ENCODE peak calls at places on chromosomes 11 and 22, in four cellular contexts. One of them, this sample, is unnamed.

GRCh38 chr11:110529043-110529442 is 99.3 kb downstream of the FDX1 start:
- DNase-seq in osteocyte: no peak
- DNase-seq in Calu3: peak; percentile 7
- DNase-seq in GM10248: no peak
- DNase-seq in this sample: no peak

GRCh38 chr22:50507421-50507990 is at the start of gene LMF2:
- DNase-seq in Calu3: peak; percentile 91
- DNase-seq in GM10248: peak; percentile 98
- DNase-seq in osteocyte: peak; percentile 99
- DNase-seq in this sample: peak; percentile 99

GRCh38 chr11:44787070-44787469 is 60.3 kb downstream of the TSPAN18 start:
- DNase-seq in Calu3: no peak
- DNase-seq in GM10248: no peak
- DNase-seq in osteocyte: no peak
- DNase-seq in this sample: no peak

GRCh38 chr11:58024601-58025091 is 965 bp downstream of the OR9Q1 start:
- DNase-seq in GM10248: no peak
- DNase-seq in osteocyte: no peak
- DNase-seq in Calu3: no peak
- DNase-seq in this sample: no peak

GRCh38 chr11:63763506-63764200 is 4.9 kb downstream of the ZFTA start:
- DNase-seq in Calu3: no peak
- DNase-seq in GM10248: no peak
- DNase-seq in osteocyte: no peak
- DNase-seq in this sample: peak; percentile 36

GRCh38 chr11:27046956-27047355 is 6.3 kb downstream of the BBOX1 start:
- DNase-seq in GM10248: no peak
- DNase-seq in osteocyte: no peak
- DNase-seq in Calu3: no peak
- DNase-seq in this sample: no peak

GRCh38 chr11:130062030-130062429 is 7.7 kb upstream of the APLP2 start:
- DNase-seq in osteocyte: no peak
- DNase-seq in GM10248: no peak
- DNase-seq in Calu3: no peak
- DNase-seq in this sample: no peak

GRCh38 chr22:49411236-49411635 is 416.4 kb downstream of the BRD1 start:
- DNase-seq in Calu3: no peak
- DNase-seq in osteocyte: peak; percentile 32
- DNase-seq in GM10248: no peak
- DNase-seq in this sample: no peak

GRCh38 chr22:19970479-19971275 is 29.1 kb upstream of the TXNRD2 start:
- DNase-seq in GM10248: peak; percentile 88
- DNase-seq in Calu3: peak; percentile 81
- DNase-seq in osteocyte: no peak
- DNase-seq in this sample: peak; percentile 91

GRCh38 chr11:26028294-26028954 is 303.5 kb upstream of the ANO3 start:
- DNase-seq in osteocyte: no peak
- DNase-seq in Calu3: no peak
- DNase-seq in GM10248: no peak
- DNase-seq in this sample: no peak

GRCh38 chr11:12862761-12863469 is 146.2 kb upstream of the RASSF10 start:
- DNase-seq in Calu3: no peak
- DNase-seq in GM10248: no peak
- DNase-seq in osteocyte: no peak
- DNase-seq in this sample: no peak

GRCh38 chr22:37045958-37046357 is 5.6 kb upstream of the KCTD17 start:
- DNase-seq in GM10248: no peak
- DNase-seq in Calu3: no peak
- DNase-seq in osteocyte: no peak
- DNase-seq in this sample: no peak

GRCh38 chr11:113351061-113351460 is 36.5 kb upstream of the ANKK1 start:
- DNase-seq in Calu3: no peak
- DNase-seq in osteocyte: no peak
- DNase-seq in GM10248: no peak
- DNase-seq in this sample: no peak

GRCh38 chr11:128201801-128202200 is 385.6 kb downstream of the ETS1 start:
- DNase-seq in osteocyte: no peak
- DNase-seq in GM10248: no peak
- DNase-seq in Calu3: peak; percentile 50
- DNase-seq in this sample: no peak

GRCh38 chr11:57638005-57638760 is 11.5 kb downstream of the YPEL4 start:
- DNase-seq in GM10248: peak; percentile 64
- DNase-seq in Calu3: peak; percentile 41
- DNase-seq in osteocyte: peak; percentile 89
- DNase-seq in this sample: peak; percentile 72

GRCh38 chr22:35399114-35399677 is 744 bp upstream of the MCM5 start:
- DNase-seq in GM10248: no peak
- DNase-seq in Calu3: peak; percentile 12
- DNase-seq in osteocyte: no peak
- DNase-seq in this sample: no peak

GRCh38 chr11:59186130-59186594 is 14.2 kb downstream of the DTX4 start:
- DNase-seq in osteocyte: peak; percentile 81
- DNase-seq in Calu3: peak; percentile 95
- DNase-seq in GM10248: peak; percentile 79
- DNase-seq in this sample: peak; percentile 80

GRCh38 chr22:32518848-32519247 is 44.2 kb downstream of the FBXO7 start:
- DNase-seq in Calu3: no peak
- DNase-seq in GM10248: no peak
- DNase-seq in osteocyte: no peak
- DNase-seq in this sample: no peak

GRCh38 chr11:8963569-8964323 is 496 bp downstream of the TMEM9B start:
- DNase-seq in Calu3: peak; percentile 87
- DNase-seq in GM10248: peak; percentile 84
- DNase-seq in osteocyte: peak; percentile 87
- DNase-seq in this sample: peak; percentile 88

GRCh38 chr22:30882974-30883533 is 85.5 kb downstream of the MORC2 start:
- DNase-seq in Calu3: no peak
- DNase-seq in GM10248: no peak
- DNase-seq in osteocyte: no peak
- DNase-seq in this sample: no peak

GRCh38 chr22:31680764-31681624 is 19.0 kb upstream of the PISD start:
- DNase-seq in GM10248: no peak
- DNase-seq in osteocyte: no peak
- DNase-seq in Calu3: no peak
- DNase-seq in this sample: no peak

GRCh38 chr11:69920500-69921428 is 101.5 kb upstream of the FGF3 start:
- DNase-seq in Calu3: no peak
- DNase-seq in osteocyte: no peak
- DNase-seq in GM10248: no peak
- DNase-seq in this sample: no peak

GRCh38 chr11:68724293-68724692 is 27.0 kb downstream of the TESMIN start:
- DNase-seq in Calu3: no peak
- DNase-seq in osteocyte: no peak
- DNase-seq in GM10248: no peak
- DNase-seq in this sample: no peak

GRCh38 chr11:79229047-79229446 is 211.8 kb downstream of the TENM4 start:
- DNase-seq in osteocyte: no peak
- DNase-seq in GM10248: no peak
- DNase-seq in Calu3: no peak
- DNase-seq in this sample: no peak

GRCh38 chr22:35576671-35577070 is 36.0 kb downstream of the RASD2 start:
- DNase-seq in osteocyte: no peak
- DNase-seq in Calu3: no peak
- DNase-seq in GM10248: no peak
- DNase-seq in this sample: no peak

GRCh38 chr11:120239713-120240640 is at the start of gene POU2F3:
- DNase-seq in osteocyte: no peak
- DNase-seq in GM10248: no peak
- DNase-seq in Calu3: peak; percentile 15
- DNase-seq in this sample: peak; percentile 58
- TF ChIP-seq CTCF in osteocyte: no peak
- TF ChIP-seq CTCF in GM10248: peak; percentile 15
- TF ChIP-seq CTCF in Calu3: peak; percentile 21
- TF ChIP-seq CTCF in this sample: no peak

GRCh38 chr11:35553831-35554230 is 28.4 kb upstream of the PAMR1 start:
- DNase-seq in Calu3: no peak
- DNase-seq in GM10248: no peak
- DNase-seq in osteocyte: no peak
- DNase-seq in this sample: no peak

GRCh38 chr11:35558468-35558867 is 33.1 kb upstream of the PAMR1 start:
- DNase-seq in osteocyte: no peak
- DNase-seq in Calu3: no peak
- DNase-seq in GM10248: no peak
- DNase-seq in this sample: no peak

GRCh38 chr11:35553021-35553420 is 27.6 kb upstream of the PAMR1 start:
- DNase-seq in Calu3: no peak
- DNase-seq in osteocyte: no peak
- DNase-seq in GM10248: no peak
- DNase-seq in this sample: no peak

GRCh38 chr11:35555238-35555887 is 29.9 kb upstream of the PAMR1 start:
- DNase-seq in GM10248: no peak
- DNase-seq in osteocyte: no peak
- DNase-seq in Calu3: no peak
- DNase-seq in this sample: no peak

GRCh38 chr11:35554491-35555237 is 29.2 kb upstream of the PAMR1 start:
- DNase-seq in GM10248: no peak
- DNase-seq in osteocyte: no peak
- DNase-seq in Calu3: no peak
- DNase-seq in this sample: no peak
- TF ChIP-seq CTCF in GM10248: no peak
- TF ChIP-seq CTCF in osteocyte: peak; percentile 42
- TF ChIP-seq CTCF in Calu3: no peak
- TF ChIP-seq CTCF in this sample: no peak

DNA sequence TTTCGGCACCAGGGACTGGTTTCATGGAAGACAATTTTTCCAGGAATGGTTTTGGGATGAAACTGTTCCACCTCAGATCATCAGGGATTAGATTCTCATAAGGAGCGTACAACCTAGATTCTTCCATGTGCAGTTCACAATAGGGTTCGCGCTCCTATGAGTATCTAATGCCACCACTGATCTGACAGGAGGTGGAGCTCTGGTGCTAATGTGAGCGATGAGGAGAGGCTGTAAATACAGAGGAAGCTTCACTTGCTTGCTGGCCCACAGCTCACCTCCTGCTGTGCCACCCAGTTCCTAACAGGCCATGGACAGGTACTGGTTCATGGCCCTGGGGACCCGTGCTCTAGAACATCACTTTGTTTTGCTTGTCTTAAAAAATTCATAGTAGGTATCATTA is 41.8 kb upstream of the AMPD3 start:
- DNase-seq in osteocyte: no peak
- DNase-seq in GM10248: no peak
- DNase-seq in Calu3: peak; percentile 32
- DNase-seq in this sample: no peak
- TF ChIP-seq CTCF in osteocyte: peak; percentile 34
- TF ChIP-seq CTCF in GM10248: peak; percentile 69
- TF ChIP-seq CTCF in Calu3: no peak
- TF ChIP-seq CTCF in this sample: no peak

GRCh38 chr22:43471186-43471585 is 59.4 kb downstream of the MPPED1 start:
- DNase-seq in GM10248: no peak
- DNase-seq in Calu3: no peak
- DNase-seq in osteocyte: no peak
- DNase-seq in this sample: no peak
- TF ChIP-seq CTCF in GM10248: no peak
- TF ChIP-seq CTCF in Calu3: no peak
- TF ChIP-seq CTCF in osteocyte: no peak
- TF ChIP-seq CTCF in this sample: no peak

GRCh38 chr11:108664730-108665525 is at the start of gene DDX10:
- DNase-seq in GM10248: peak; percentile 97
- DNase-seq in osteocyte: peak; percentile 99
- DNase-seq in Calu3: peak; percentile 93
- DNase-seq in this sample: peak; percentile 94

GRCh38 chr11:108664241-108664640 is 628 bp upstream of the DDX10 start:
- DNase-seq in GM10248: no peak
- DNase-seq in Calu3: no peak
- DNase-seq in osteocyte: no peak
- DNase-seq in this sample: no peak

GRCh38 chr11:108669261-108669660 is 4.4 kb downstream of the DDX10 start:
- DNase-seq in GM10248: no peak
- DNase-seq in osteocyte: no peak
- DNase-seq in Calu3: no peak
- DNase-seq in this sample: no peak

GRCh38 chr11:108663154-108663877 is 1.6 kb upstream of the DDX10 start:
- DNase-seq in osteocyte: no peak
- DNase-seq in Calu3: no peak
- DNase-seq in GM10248: no peak
- DNase-seq in this sample: no peak

GRCh38 chr11:108666373-108666772 is 1.5 kb downstream of the DDX10 start:
- DNase-seq in GM10248: no peak
- DNase-seq in Calu3: no peak
- DNase-seq in osteocyte: no peak
- DNase-seq in this sample: no peak
- TF ChIP-seq CTCF in GM10248: no peak
- TF ChIP-seq CTCF in Calu3: no peak
- TF ChIP-seq CTCF in osteocyte: no peak
- TF ChIP-seq CTCF in this sample: no peak

GRCh38 chr11:1916132-1916985 is 3.1 kb upstream of the TNNT3 start:
- DNase-seq in osteocyte: no peak
- DNase-seq in Calu3: no peak
- DNase-seq in GM10248: no peak
- DNase-seq in this sample: peak; percentile 69

GRCh38 chr11:1919428-1920127 is at the start of gene TNNT3:
- DNase-seq in GM10248: no peak
- DNase-seq in Calu3: no peak
- DNase-seq in osteocyte: no peak
- DNase-seq in this sample: peak; percentile 45

GRCh38 chr11:1918436-1919315 is 827 bp upstream of the TNNT3 start:
- DNase-seq in osteocyte: no peak
- DNase-seq in GM10248: no peak
- DNase-seq in Calu3: no peak
- DNase-seq in this sample: peak; percentile 51

GRCh38 chr11:1916986-1917522 is 2.4 kb upstream of the TNNT3 start:
- DNase-seq in GM10248: no peak
- DNase-seq in Calu3: no peak
- DNase-seq in osteocyte: no peak
- DNase-seq in this sample: peak; percentile 41

GRCh38 chr11:1917523-1918435 is 1.7 kb upstream of the TNNT3 start:
- DNase-seq in osteocyte: no peak
- DNase-seq in GM10248: no peak
- DNase-seq in Calu3: no peak
- DNase-seq in this sample: peak; percentile 54
- TF ChIP-seq CTCF in osteocyte: peak; percentile 43
- TF ChIP-seq CTCF in GM10248: peak; percentile 48
- TF ChIP-seq CTCF in Calu3: peak; percentile 88
- TF ChIP-seq CTCF in this sample: peak; percentile 25

DNA sequence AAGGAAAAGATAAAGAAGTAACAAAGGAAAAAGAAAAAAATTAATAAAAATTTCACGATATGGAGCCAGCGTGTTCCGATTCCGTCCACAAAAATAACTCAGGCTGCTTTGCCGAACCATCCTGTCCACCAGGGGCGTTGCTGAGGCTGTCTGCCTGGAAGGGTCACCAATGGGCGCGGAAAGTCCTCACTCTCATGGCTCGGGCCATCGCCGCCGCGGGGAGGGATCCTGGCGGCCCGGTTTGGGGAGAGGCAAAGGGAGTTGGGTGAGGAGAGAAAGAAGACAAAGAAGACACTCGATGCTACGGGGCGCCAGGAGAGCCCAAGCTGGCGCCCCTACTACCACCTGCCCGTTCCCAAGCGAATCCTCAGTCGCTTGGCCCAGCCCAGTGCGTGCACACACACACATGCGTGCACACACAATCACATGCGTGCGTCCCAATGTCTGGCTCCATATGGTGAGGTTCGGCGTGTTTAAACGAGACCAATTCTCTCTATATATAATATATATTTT is 5.6 kb upstream of the PYGM start:
- DNase-seq in GM10248: no peak
- DNase-seq in osteocyte: no peak
- DNase-seq in Calu3: no peak
- DNase-seq in this sample: no peak
- TF ChIP-seq CTCF in GM10248: no peak
- TF ChIP-seq CTCF in osteocyte: peak; percentile 29
- TF ChIP-seq CTCF in Calu3: no peak
- TF ChIP-seq CTCF in this sample: no peak